ENCODE peak calls at places on chromosomes 6 and 20, in six cellular contexts. D is lung microvascular endothelial cell; I is activated naive CD4-positive, alpha-beta T cell; P is HEK293T; E is right cardiac atrium; V is NCI-H446 treated with DMSO at 0.1 percent for 48 hours. S is an unnamed sample.
A peak's percentile ranks its signal among the peaks of the same experiment; 100 is the strongest.

GRCh38 chr6:138246650-138247440 is 28.6 kb upstream of the PBOV1 start:
- DNase-seq in I (no peak), V (no peak), P (no peak), D (peak; percentile 70), E (no peak), S (no peak)

GRCh38 chr6:158357570-158358216 is 45.4 kb downstream of the TULP4 start:
- DNase-seq in I (no peak), E (no peak), P (no peak), V (no peak), D (no peak), S (no peak)

GRCh38 chr20:19265646-19266374 is 53.4 kb downstream of the SLC24A3 start:
- DNase-seq in D (no peak), V (no peak), P (no peak), E (no peak), I (no peak), S (no peak)

GRCh38 chr6:9540126-9540525 is 874.7 kb downstream of the TFAP2A start:
- DNase-seq in E (no peak), I (no peak), P (no peak), V (no peak), D (peak; percentile 47), S (no peak)

GRCh38 chr20:44526129-44526528 is 4.3 kb upstream of the SERINC3 start:
- DNase-seq in D (peak; percentile 68), P (no peak), E (no peak), I (no peak), V (no peak), S (no peak)

GRCh38 chr6:71544028-71544427 is 255.4 kb downstream of the OGFRL1 start:
- DNase-seq in E (no peak), I (no peak), D (no peak), P (no peak), V (no peak), S (no peak)

GRCh38 chr20:49288250-49288751 is 10.4 kb upstream of the ZNFX1 start:
- DNase-seq in I (no peak), P (no peak), E (no peak), D (no peak), V (no peak), S (no peak)

GRCh38 chr6:137731960-137732616 is 135.0 kb upstream of the TNFAIP3 start:
- DNase-seq in V (no peak), P (no peak), D (peak; percentile 25), I (no peak), E (no peak), S (no peak)